ENCODE peak calls at places on chromosomes 3 and 15, in eight cellular contexts. N is AG04450, E is GM23338, I is omental fat pad, V is A549, B is breast epithelium, G is fibroblast of lung, J is foreskin fibroblast. L is an unnamed sample.
A peak's percentile ranks its signal among the peaks of the same experiment; 100 is the strongest.

GRCh38 chr3:30680789-30681188 is 74.4 kb downstream of the TGFBR2 start:
- DNase-seq in N (no peak), E (no peak), I (no peak), V (no peak), B (no peak), G (peak; percentile 52), J (peak; percentile 21), L (no peak)

GRCh38 chr3:150844484-150844883 is 60.8 kb downstream of the MINDY4B start:
- DNase-seq in N (no peak), E (no peak), I (no peak), V (no peak), B (no peak), G (no peak), J (no peak), L (no peak)

GRCh38 chr3:95333826-95334225 is 1271.0 kb downstream of the NSUN3 start:
- DNase-seq in N (no peak), E (no peak), I (no peak), V (no peak), B (no peak), G (no peak), J (no peak), L (no peak)

GRCh38 chr15:92077353-92078080 is 224.0 kb downstream of the SLCO3A1 start:
- DNase-seq in N (no peak), E (peak; percentile 91), I (peak; percentile 38), V (peak; percentile 78), B (peak; percentile 63), G (peak; percentile 63), J (no peak), L (peak; percentile 68)

GRCh38 chr15:101020451-101020850 is 101.3 kb downstream of the LRRK1 start:
- DNase-seq in N (no peak), E (no peak), I (no peak), V (no peak), B (no peak), G (no peak), J (no peak), L (no peak)

GRCh38 chr3:196712514-196713413 is 587 bp downstream of the PIGX start:
- DNase-seq in N (peak; percentile 10), E (peak; percentile 73), I (peak; percentile 38), V (peak; percentile 44), B (peak; percentile 25), G (peak; percentile 53), J (peak; percentile 59), L (no peak)

GRCh38 chr3:124619887-124620599 is 110.2 kb upstream of the UMPS start:
- DNase-seq in N (no peak), E (no peak), I (no peak), V (no peak), B (no peak), G (no peak), J (no peak), L (no peak)

GRCh38 chr3:71232175-71232679 is 351.3 kb downstream of the FOXP1 start:
- DNase-seq in N (no peak), E (no peak), I (no peak), V (no peak), B (no peak), G (no peak), J (no peak), L (no peak)

GRCh38 chr15:90701048-90701447 is 16.1 kb upstream of the BLM start:
- DNase-seq in N (no peak), E (no peak), I (no peak), V (no peak), B (no peak), G (no peak), J (no peak), L (no peak)

GRCh38 chr3:112090899-112091586 is 4.9 kb downstream of the C3orf52 start:
- DNase-seq in N (no peak), E (no peak), I (no peak), V (no peak), B (no peak), G (no peak), J (no peak), L (no peak)

GRCh38 chr3:66499881-66500574 is 794 bp downstream of the LRIG1 start:
- DNase-seq in N (no peak), E (no peak), I (no peak), V (no peak), B (no peak), G (peak; percentile 23), J (no peak), L (no peak)

GRCh38 chr3:66501483-66502266 is 853 bp upstream of the LRIG1 start:
- DNase-seq in N (no peak), E (no peak), I (no peak), V (no peak), B (no peak), G (no peak), J (no peak), L (no peak)

GRCh38 chr3:66502267-66502874 is 1.5 kb upstream of the LRIG1 start:
- DNase-seq in N (no peak), E (no peak), I (no peak), V (no peak), B (no peak), G (no peak), J (no peak), L (no peak)

GRCh38 chr3:66498718-66499611 is 1.9 kb downstream of the LRIG1 start:
- DNase-seq in N (no peak), E (no peak), I (no peak), V (no peak), B (no peak), G (peak; percentile 34), J (no peak), L (no peak)

DNA sequence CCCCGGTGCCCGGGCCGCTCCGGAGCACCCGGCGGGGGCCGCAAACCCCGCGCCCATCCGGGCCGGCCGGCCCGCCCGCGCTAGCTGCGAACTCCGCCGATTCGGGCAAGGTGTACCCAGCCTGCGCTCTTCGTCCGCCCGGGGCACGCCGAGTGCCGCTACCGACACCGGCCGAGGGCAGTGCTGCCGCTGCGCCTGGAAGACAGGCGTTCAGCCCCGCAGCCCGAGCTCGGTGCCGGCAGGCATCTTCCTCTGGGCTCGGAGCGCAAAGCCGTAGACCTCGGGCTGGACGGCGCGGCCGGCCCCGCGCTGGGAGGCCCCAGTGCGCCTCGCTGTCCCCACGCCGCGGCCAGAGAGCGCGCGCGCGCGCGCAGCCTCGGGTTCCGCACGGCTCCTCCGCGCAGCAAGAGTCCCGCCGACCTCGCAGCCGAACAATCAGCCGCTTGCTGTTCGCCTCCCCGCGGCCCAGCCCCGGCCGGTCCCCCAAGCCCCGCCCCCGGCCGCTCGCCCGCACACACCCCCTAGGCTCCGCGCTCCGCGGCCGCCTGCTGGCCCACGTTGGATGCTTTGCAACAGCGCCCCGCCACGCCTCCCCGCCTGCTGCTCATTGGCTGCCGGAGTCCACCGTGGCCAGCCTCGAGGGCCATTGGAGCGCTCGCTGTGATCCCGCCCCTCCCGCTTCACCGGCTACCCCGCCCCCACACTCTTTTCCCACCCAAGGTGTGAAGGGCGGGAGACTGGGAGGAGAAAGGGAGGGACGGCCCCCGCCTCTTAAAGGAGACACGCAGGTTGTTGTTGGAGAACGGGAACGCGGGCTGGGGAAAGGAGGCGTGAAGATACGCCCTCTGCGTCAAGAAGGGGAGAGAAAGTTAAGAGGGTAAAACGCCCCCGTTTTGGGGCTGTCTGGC is at the start of gene LRIG1:
- DNase-seq in N (peak; percentile 97), E (peak; percentile 99), I (peak; percentile 95), V (peak; percentile 95), B (peak; percentile 99), G (peak; percentile 97), J (peak; percentile 99), L (peak; percentile 78)
- TF ChIP-seq CTCF in N (no peak), E (no peak), I (no peak), V (no peak), B (peak; percentile 36), G (no peak), J (no peak), L (no peak)

DNA sequence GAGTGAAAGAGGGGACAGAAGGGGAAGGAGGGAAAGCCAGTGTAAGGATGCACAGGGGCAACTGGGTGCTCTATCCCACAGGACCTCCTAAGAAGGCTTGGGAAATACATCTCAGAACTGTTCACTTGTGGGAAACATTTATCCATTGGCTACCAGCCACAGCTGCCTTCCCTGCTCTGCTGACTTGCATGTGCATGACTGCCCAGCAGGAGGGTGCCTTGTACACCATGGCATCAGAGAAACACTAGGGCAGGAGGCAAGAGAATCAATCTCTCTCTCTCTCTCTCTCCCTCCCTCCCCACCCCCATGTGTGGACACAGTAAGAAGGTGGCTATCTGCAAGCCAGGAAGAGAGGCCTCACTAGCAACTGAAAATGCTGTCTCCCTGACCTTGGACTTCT is 62.9 kb upstream of the ZBTB38 start:
- DNase-seq in N (no peak), E (peak; percentile 21), I (no peak), V (peak; percentile 77), B (no peak), G (peak; percentile 71), J (peak; percentile 73), L (no peak)
- TF ChIP-seq CTCF in N (peak; percentile 45), E (no peak), I (no peak), V (no peak), B (no peak), G (peak; percentile 34), J (peak; percentile 5), L (no peak)

GRCh38 chr3:126745760-126746394 is 41.8 kb downstream of the CHCHD6 start:
- DNase-seq in N (no peak), E (no peak), I (no peak), V (peak; percentile 44), B (no peak), G (no peak), J (no peak), L (no peak)

GRCh38 chr3:126746395-126747177 is 42.5 kb downstream of the CHCHD6 start:
- DNase-seq in N (no peak), E (no peak), I (no peak), V (peak; percentile 52), B (no peak), G (peak; percentile 50), J (peak; percentile 19), L (no peak)

GRCh38 chr3:126749547-126749875 is 45.5 kb downstream of the CHCHD6 start:
- DNase-seq in N (no peak), E (no peak), I (no peak), V (no peak), B (no peak), G (no peak), J (no peak), L (no peak)

GRCh38 chr3:126748701-126749546 is 44.9 kb downstream of the CHCHD6 start:
- DNase-seq in N (no peak), E (no peak), I (no peak), V (no peak), B (no peak), G (no peak), J (no peak), L (no peak)

GRCh38 chr3:126747768-126748167 is 43.7 kb downstream of the CHCHD6 start:
- DNase-seq in N (no peak), E (no peak), I (no peak), V (no peak), B (no peak), G (no peak), J (no peak), L (no peak)
- TF ChIP-seq CTCF in N (no peak), E (no peak), I (no peak), V (no peak), B (no peak), G (no peak), J (no peak), L (no peak)

GRCh38 chr3:155618575-155618974 is 126.3 kb downstream of the PLCH1 start:
- DNase-seq in N (no peak), E (no peak), I (no peak), V (no peak), B (no peak), G (no peak), J (no peak), L (no peak)

GRCh38 chr3:155611456-155611855 is 133.4 kb downstream of the PLCH1 start:
- DNase-seq in N (no peak), E (no peak), I (no peak), V (no peak), B (no peak), G (no peak), J (no peak), L (no peak)

GRCh38 chr3:155619118-155619915 is 125.6 kb downstream of the PLCH1 start:
- DNase-seq in N (no peak), E (peak; percentile 92), I (no peak), V (no peak), B (no peak), G (no peak), J (no peak), L (no peak)

GRCh38 chr3:155617346-155617745 is 127.5 kb downstream of the PLCH1 start:
- DNase-seq in N (no peak), E (no peak), I (no peak), V (no peak), B (no peak), G (no peak), J (no peak), L (no peak)
- TF ChIP-seq CTCF in N (no peak), E (no peak), I (no peak), V (no peak), B (no peak), G (no peak), J (no peak), L (no peak)

L was measured in D721Med.